ENCODE peak calls at places on chromosomes 16 and 17, in six cellular contexts. One of them, this sample, is unnamed.
A peak's percentile ranks its signal among the peaks of the same experiment; 100 is the strongest.

GRCh38 chr17:4241535-4241934 is 22.2 kb downstream of the ANKFY1 start:
- DNase-seq in right lobe of liver: no peak
- DNase-seq in left lung: no peak
- DNase-seq in cardiac fibroblast: no peak
- DNase-seq in glutamatergic neuron: no peak
- DNase-seq in nephron progenitor cell: no peak
- DNase-seq in this sample: no peak

GRCh38 chr17:82330322-82331239 is 3.0 kb downstream of the SECTM1 start:
- DNase-seq in right lobe of liver: peak; percentile 61
- DNase-seq in left lung: peak; percentile 77
- DNase-seq in cardiac fibroblast: peak; percentile 77
- DNase-seq in glutamatergic neuron: peak; percentile 58
- DNase-seq in nephron progenitor cell: no peak
- DNase-seq in this sample: peak; percentile 78

GRCh38 chr17:58354541-58355216 is 2.7 kb upstream of the SUPT4H1 start:
- DNase-seq in right lobe of liver: no peak
- DNase-seq in left lung: no peak
- DNase-seq in cardiac fibroblast: no peak
- DNase-seq in glutamatergic neuron: no peak
- DNase-seq in nephron progenitor cell: no peak
- DNase-seq in this sample: no peak

GRCh38 chr16:77805403-77805802 is 17.0 kb downstream of the VAT1L start:
- DNase-seq in right lobe of liver: peak; percentile 59
- DNase-seq in left lung: no peak
- DNase-seq in cardiac fibroblast: no peak
- DNase-seq in glutamatergic neuron: no peak
- DNase-seq in nephron progenitor cell: no peak
- DNase-seq in this sample: no peak

GRCh38 chr17:68849673-68850260 is 105.4 kb downstream of the ABCA8 start:
- DNase-seq in right lobe of liver: no peak
- DNase-seq in left lung: no peak
- DNase-seq in cardiac fibroblast: no peak
- DNase-seq in glutamatergic neuron: no peak
- DNase-seq in nephron progenitor cell: no peak
- DNase-seq in this sample: no peak

GRCh38 chr16:5791011-5791410 is 693.4 kb upstream of the EEF2KMT start:
- DNase-seq in right lobe of liver: no peak
- DNase-seq in left lung: no peak
- DNase-seq in cardiac fibroblast: no peak
- DNase-seq in glutamatergic neuron: no peak
- DNase-seq in nephron progenitor cell: no peak
- DNase-seq in this sample: no peak

GRCh38 chr17:76384987-76385891 is 830 bp downstream of the SPHK1 start:
- DNase-seq in right lobe of liver: no peak
- DNase-seq in left lung: peak; percentile 89
- DNase-seq in cardiac fibroblast: peak; percentile 77
- DNase-seq in glutamatergic neuron: peak; percentile 38
- DNase-seq in nephron progenitor cell: peak; percentile 36
- DNase-seq in this sample: peak; percentile 82

GRCh38 chr17:61409301-61410099 is 9.9 kb downstream of the TBX2 start:
- DNase-seq in right lobe of liver: peak; percentile 69
- DNase-seq in left lung: peak; percentile 88
- DNase-seq in cardiac fibroblast: peak; percentile 79
- DNase-seq in glutamatergic neuron: peak; percentile 74
- DNase-seq in nephron progenitor cell: peak; percentile 79
- DNase-seq in this sample: peak; percentile 86

GRCh38 chr16:47503936-47504335 is 42.8 kb downstream of the PHKB start:
- DNase-seq in right lobe of liver: no peak
- DNase-seq in left lung: no peak
- DNase-seq in cardiac fibroblast: no peak
- DNase-seq in glutamatergic neuron: no peak
- DNase-seq in nephron progenitor cell: no peak
- DNase-seq in this sample: no peak

GRCh38 chr17:69608808-69609494 is 194.5 kb downstream of the MAP2K6 start:
- DNase-seq in right lobe of liver: no peak
- DNase-seq in left lung: no peak
- DNase-seq in cardiac fibroblast: peak; percentile 76
- DNase-seq in glutamatergic neuron: no peak
- DNase-seq in nephron progenitor cell: no peak
- DNase-seq in this sample: no peak

GRCh38 chr17:45432405-45433113 is at the start of gene ARHGAP27:
- DNase-seq in right lobe of liver: peak; percentile 76
- DNase-seq in left lung: peak; percentile 96
- DNase-seq in cardiac fibroblast: no peak
- DNase-seq in glutamatergic neuron: no peak
- DNase-seq in nephron progenitor cell: peak; percentile 50
- DNase-seq in this sample: peak; percentile 94

GRCh38 chr16:65500007-65500406 is 378.1 kb upstream of the CDH11 start:
- DNase-seq in right lobe of liver: no peak
- DNase-seq in left lung: no peak
- DNase-seq in cardiac fibroblast: no peak
- DNase-seq in glutamatergic neuron: no peak
- DNase-seq in nephron progenitor cell: no peak
- DNase-seq in this sample: no peak
- TF ChIP-seq CTCF in right lobe of liver: no peak
- TF ChIP-seq CTCF in left lung: no peak
- TF ChIP-seq CTCF in cardiac fibroblast: no peak
- TF ChIP-seq CTCF in glutamatergic neuron: no peak
- TF ChIP-seq CTCF in nephron progenitor cell: no peak
- TF ChIP-seq CTCF in this sample: no peak

GRCh38 chr17:36705651-36706436 is 104.5 kb downstream of the MRM1 start:
- DNase-seq in right lobe of liver: peak; percentile 61
- DNase-seq in left lung: no peak
- DNase-seq in cardiac fibroblast: peak; percentile 41
- DNase-seq in glutamatergic neuron: peak; percentile 56
- DNase-seq in nephron progenitor cell: peak; percentile 57
- DNase-seq in this sample: peak; percentile 80
- TF ChIP-seq CTCF in right lobe of liver: peak; percentile 75
- TF ChIP-seq CTCF in left lung: peak; percentile 28
- TF ChIP-seq CTCF in cardiac fibroblast: peak; percentile 67
- TF ChIP-seq CTCF in glutamatergic neuron: peak; percentile 53
- TF ChIP-seq CTCF in nephron progenitor cell: peak; percentile 77
- TF ChIP-seq CTCF in this sample: peak; percentile 51

DNA sequence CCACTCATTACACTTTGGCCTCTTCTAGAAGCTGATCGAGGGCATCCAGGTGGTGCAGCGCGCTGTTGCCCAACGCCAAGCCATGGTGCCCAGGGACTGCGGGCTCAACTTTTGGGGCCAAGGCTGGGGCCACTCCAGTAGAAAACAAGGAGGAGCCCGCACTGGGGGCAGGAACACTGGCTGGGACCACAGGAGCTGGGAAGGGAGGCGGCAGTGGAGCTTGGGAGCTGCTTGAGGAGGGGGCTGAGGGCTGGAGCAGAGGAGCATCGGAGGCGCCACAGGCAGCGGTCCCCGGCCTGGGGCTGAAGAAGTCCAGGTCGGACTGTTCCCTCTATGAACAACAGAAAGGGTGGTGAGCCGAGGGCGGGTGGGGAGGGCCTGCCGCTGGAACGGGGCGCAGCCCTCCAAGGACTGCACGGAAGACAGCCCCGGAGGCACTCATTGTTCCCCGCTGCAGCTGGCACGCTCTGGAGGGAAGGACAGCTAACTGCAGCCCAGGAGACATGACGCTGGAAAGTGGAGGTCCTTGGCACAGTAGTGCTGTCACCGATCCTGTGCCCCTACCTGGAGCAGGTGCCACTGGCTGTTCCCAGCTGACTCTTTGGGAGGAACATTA is 21.5 kb downstream of the GGA3 start:
- DNase-seq in right lobe of liver: no peak
- DNase-seq in left lung: no peak
- DNase-seq in cardiac fibroblast: no peak
- DNase-seq in glutamatergic neuron: no peak
- DNase-seq in nephron progenitor cell: no peak
- DNase-seq in this sample: no peak
- TF ChIP-seq CTCF in right lobe of liver: no peak
- TF ChIP-seq CTCF in left lung: no peak
- TF ChIP-seq CTCF in cardiac fibroblast: no peak
- TF ChIP-seq CTCF in glutamatergic neuron: no peak
- TF ChIP-seq CTCF in nephron progenitor cell: no peak
- TF ChIP-seq CTCF in this sample: no peak

DNA sequence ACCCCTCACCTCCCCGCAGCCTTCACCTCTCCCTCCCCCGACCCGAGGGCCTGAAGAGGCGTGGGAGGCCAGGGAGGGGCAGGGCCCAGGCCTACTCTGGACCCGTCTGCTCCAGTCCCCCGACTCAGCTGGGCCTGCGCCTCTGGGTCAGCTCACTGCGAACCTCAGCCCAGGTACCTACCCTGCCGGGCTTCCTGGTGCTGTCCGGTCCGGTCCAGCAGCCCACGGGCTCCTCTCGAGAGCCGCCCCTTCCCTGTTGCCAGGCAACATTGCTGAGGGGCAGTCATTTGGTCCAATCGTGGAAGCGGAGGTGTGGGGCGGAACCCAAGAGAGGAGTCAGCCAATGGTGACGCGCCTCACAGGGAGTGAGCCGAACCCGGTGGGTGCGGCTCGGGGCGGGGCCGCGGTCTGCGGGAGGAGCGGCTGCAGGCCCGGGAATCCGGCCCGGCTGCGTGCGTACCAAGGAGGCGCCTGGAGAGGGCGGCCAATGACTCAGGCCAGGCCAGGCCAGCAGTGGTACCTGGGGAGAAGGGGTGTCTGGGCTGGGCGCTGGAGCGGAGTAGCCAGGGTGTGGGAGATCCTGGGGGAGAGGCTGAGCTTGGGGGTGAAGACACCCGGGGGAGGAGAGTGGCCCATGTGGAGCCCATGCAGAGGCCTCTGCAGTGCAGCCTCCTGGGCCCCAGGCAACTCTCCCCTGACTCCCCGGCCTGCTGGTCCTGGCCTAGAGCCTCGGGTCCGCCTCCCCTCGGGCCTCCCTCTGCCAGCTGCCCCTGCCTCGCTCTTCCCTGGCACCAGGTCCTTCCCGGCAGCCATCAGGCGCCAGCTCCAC is at the start of gene MEAK7:
- DNase-seq in right lobe of liver: peak; percentile 98
- DNase-seq in left lung: peak; percentile 99
- DNase-seq in cardiac fibroblast: peak; percentile 99
- DNase-seq in glutamatergic neuron: peak; percentile 99
- DNase-seq in nephron progenitor cell: peak; percentile 99
- DNase-seq in this sample: peak; percentile 99
- TF ChIP-seq CTCF in right lobe of liver: peak; percentile 12
- TF ChIP-seq CTCF in left lung: no peak
- TF ChIP-seq CTCF in cardiac fibroblast: no peak
- TF ChIP-seq CTCF in glutamatergic neuron: no peak
- TF ChIP-seq CTCF in nephron progenitor cell: no peak
- TF ChIP-seq CTCF in this sample: no peak

GRCh38 chr17:10251212-10251948 is 53.0 kb upstream of the GAS7 start:
- DNase-seq in right lobe of liver: no peak
- DNase-seq in left lung: no peak
- DNase-seq in cardiac fibroblast: no peak
- DNase-seq in glutamatergic neuron: no peak
- DNase-seq in nephron progenitor cell: no peak
- DNase-seq in this sample: no peak

GRCh38 chr17:10243905-10244844 is 45.8 kb upstream of the GAS7 start:
- DNase-seq in right lobe of liver: no peak
- DNase-seq in left lung: no peak
- DNase-seq in cardiac fibroblast: peak; percentile 73
- DNase-seq in glutamatergic neuron: no peak
- DNase-seq in nephron progenitor cell: no peak
- DNase-seq in this sample: no peak

GRCh38 chr17:10247806-10248334 is 49.5 kb upstream of the GAS7 start:
- DNase-seq in right lobe of liver: no peak
- DNase-seq in left lung: no peak
- DNase-seq in cardiac fibroblast: peak; percentile 52
- DNase-seq in glutamatergic neuron: no peak
- DNase-seq in nephron progenitor cell: no peak
- DNase-seq in this sample: no peak

DNA sequence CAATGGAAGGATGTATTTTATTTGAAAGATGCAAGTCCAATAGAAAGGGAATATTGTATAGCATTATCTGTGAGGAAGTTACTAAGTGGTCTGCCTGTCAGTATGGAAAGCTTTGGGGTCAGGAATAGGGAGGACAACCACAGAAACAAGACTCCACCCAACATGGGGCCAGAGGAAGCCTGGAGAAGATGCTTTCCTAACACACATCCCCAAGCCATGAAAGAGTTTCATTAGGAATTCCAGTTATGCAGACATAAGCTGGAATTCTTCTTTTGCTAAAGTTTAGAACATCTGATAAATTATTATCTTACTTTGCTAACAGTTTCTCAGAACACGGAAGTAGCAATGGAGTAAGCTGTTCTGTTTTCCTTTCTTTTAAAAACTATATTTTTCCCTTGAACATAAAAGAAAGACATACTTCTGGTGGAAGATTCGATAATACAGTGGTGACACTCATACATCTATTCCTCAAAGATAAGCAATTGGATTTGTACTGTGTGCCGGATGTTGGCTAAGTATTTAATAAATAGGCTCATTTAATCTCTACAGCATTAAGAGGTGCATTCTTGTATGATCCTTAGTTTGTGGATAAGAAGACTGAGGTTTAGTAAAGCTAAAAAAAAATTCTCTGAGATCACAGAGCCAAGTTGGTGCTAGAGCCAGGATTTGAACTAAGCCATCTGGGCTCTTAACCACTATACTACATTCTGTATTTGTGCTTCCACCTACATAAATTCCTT is 51.0 kb upstream of the GAS7 start:
- DNase-seq in right lobe of liver: no peak
- DNase-seq in left lung: no peak
- DNase-seq in cardiac fibroblast: peak; percentile 46
- DNase-seq in glutamatergic neuron: no peak
- DNase-seq in nephron progenitor cell: no peak
- DNase-seq in this sample: no peak
- TF ChIP-seq CTCF in right lobe of liver: no peak
- TF ChIP-seq CTCF in left lung: no peak
- TF ChIP-seq CTCF in cardiac fibroblast: no peak
- TF ChIP-seq CTCF in glutamatergic neuron: no peak
- TF ChIP-seq CTCF in nephron progenitor cell: no peak
- TF ChIP-seq CTCF in this sample: no peak

GRCh38 chr17:50657627-50658026 is 22.9 kb downstream of the ABCC3 start:
- DNase-seq in right lobe of liver: no peak
- DNase-seq in left lung: peak; percentile 47
- DNase-seq in cardiac fibroblast: no peak
- DNase-seq in glutamatergic neuron: no peak
- DNase-seq in nephron progenitor cell: no peak
- DNase-seq in this sample: no peak

GRCh38 chr17:50660042-50660886 is 25.6 kb downstream of the ABCC3 start:
- DNase-seq in right lobe of liver: no peak
- DNase-seq in left lung: peak; percentile 72
- DNase-seq in cardiac fibroblast: peak; percentile 62
- DNase-seq in glutamatergic neuron: no peak
- DNase-seq in nephron progenitor cell: no peak
- DNase-seq in this sample: no peak

GRCh38 chr17:50660887-50661345 is 26.2 kb downstream of the ABCC3 start:
- DNase-seq in right lobe of liver: no peak
- DNase-seq in left lung: peak; percentile 79
- DNase-seq in cardiac fibroblast: no peak
- DNase-seq in glutamatergic neuron: no peak
- DNase-seq in nephron progenitor cell: no peak
- DNase-seq in this sample: no peak

GRCh38 chr17:50658602-50659001 is 23.9 kb downstream of the ABCC3 start:
- DNase-seq in right lobe of liver: no peak
- DNase-seq in left lung: peak; percentile 47
- DNase-seq in cardiac fibroblast: no peak
- DNase-seq in glutamatergic neuron: no peak
- DNase-seq in nephron progenitor cell: no peak
- DNase-seq in this sample: no peak

GRCh38 chr17:50659220-50659619 is 24.5 kb downstream of the ABCC3 start:
- DNase-seq in right lobe of liver: no peak
- DNase-seq in left lung: peak; percentile 41
- DNase-seq in cardiac fibroblast: no peak
- DNase-seq in glutamatergic neuron: no peak
- DNase-seq in nephron progenitor cell: no peak
- DNase-seq in this sample: no peak
- TF ChIP-seq CTCF in right lobe of liver: no peak
- TF ChIP-seq CTCF in left lung: no peak
- TF ChIP-seq CTCF in cardiac fibroblast: no peak
- TF ChIP-seq CTCF in glutamatergic neuron: no peak
- TF ChIP-seq CTCF in nephron progenitor cell: no peak
- TF ChIP-seq CTCF in this sample: no peak

This sample was measured in spleen.